ENCODE peak calls at places on chromosomes 5 and 9, in eight cellular contexts. C, L, I, E, X, Y, S and W are unnamed samples.

GRCh38 chr5:107796797-107797196 is 126.1 kb upstream of the EFNA5 start:
- DNase-seq in C (no peak), X (no peak), Y (peak), S (no peak), I (no peak), E (no peak), L (no peak), W (no peak)

GRCh38 chr5:133245191-133246052 is 193.6 kb downstream of the HSPA4 start:
- DNase-seq in X (peak), S (peak), C (no peak), E (peak), Y (peak), L (peak), I (peak), W (no peak)

GRCh38 chr5:29122306-29122705 is 2071.2 kb upstream of the CDH6 start:
- DNase-seq in I (no peak), C (no peak), X (no peak), E (no peak), S (no peak), Y (no peak), L (no peak), W (no peak)

GRCh38 chr9:96176901-96177718 is 124.9 kb downstream of the HSD17B3 start:
- DNase-seq in Y (no peak), I (no peak), C (peak), X (no peak), L (no peak), E (no peak), S (peak), W (no peak)

GRCh38 chr9:90331826-90332575 is 310.6 kb downstream of the DIRAS2 start:
- DNase-seq in L (no peak), X (no peak), S (no peak), C (no peak), I (peak), Y (peak), E (no peak), W (no peak)

GRCh38 chr9:76528056-76528455 is 69.1 kb downstream of the GCNT1 start:
- DNase-seq in C (no peak), L (no peak), Y (no peak), S (no peak), I (no peak), X (no peak), E (no peak), W (no peak)

GRCh38 chr5:142530904-142531303 is 155.0 kb downstream of the FGF1 start:
- DNase-seq in X (no peak), Y (no peak), I (no peak), C (no peak), S (no peak), L (no peak), E (no peak), W (no peak)

GRCh38 chr5:11047051-11047450 is 286.0 kb upstream of the DAP start:
- DNase-seq in X (no peak), S (no peak), E (no peak), Y (no peak), I (no peak), L (no peak), C (no peak), W (no peak)

GRCh38 chr9:3751125-3751758 is 225.4 kb upstream of the RFX3 start:
- DNase-seq in E (no peak), X (no peak), L (no peak), C (no peak), I (no peak), Y (peak), S (no peak), W (no peak)

GRCh38 chr5:24208540-24209141 is 436.1 kb downstream of the CDH10 start:
- DNase-seq in S (no peak), E (no peak), L (no peak), X (no peak), I (no peak), C (no peak), Y (no peak), W (no peak)

GRCh38 chr9:137256362-137256761 is 1.2 kb downstream of the NELFB start:
- DNase-seq in Y (no peak), L (no peak), S (no peak), C (no peak), E (no peak), X (no peak), I (no peak), W (no peak)

GRCh38 chr5:54646285-54647101 is 128.9 kb downstream of the SNX18 start:
- DNase-seq in L (peak), Y (peak), X (peak), S (peak), C (peak), I (peak), E (peak), W (no peak)

GRCh38 chr9:112629890-112630485 is 87.9 kb downstream of the INIP start:
- DNase-seq in S (no peak), Y (no peak), X (no peak), I (no peak), C (no peak), E (no peak), L (no peak), W (no peak)

GRCh38 chr5:73306078-73306719 is 133.2 kb downstream of the TMEM174 start:
- DNase-seq in S (no peak), C (no peak), E (no peak), X (no peak), I (no peak), Y (no peak), L (no peak), W (no peak)

GRCh38 chr5:102554728-102555127 is 55.9 kb upstream of the SLCO6A1 start:
- DNase-seq in I (no peak), S (no peak), L (no peak), Y (no peak), E (no peak), X (no peak), C (no peak), W (no peak)

GRCh38 chr5:170307575-170308465 is 10.2 kb upstream of the LCP2 start:
- DNase-seq in L (no peak), I (peak), X (no peak), S (peak), C (peak), Y (peak), E (peak), W (no peak)